ENCODE peak calls at places on chromosomes 2 and 18, in nine cellular contexts. One of them, this sample, is unnamed.

GRCh38 chr2:4020649-4021048 is 317.3 kb downstream of the DCDC2C start:
- DNase-seq in heart left ventricle: no peak
- DNase-seq in breast epithelium: no peak
- DNase-seq in prostate gland: no peak
- DNase-seq in suprapubic skin: no peak
- DNase-seq in adrenal gland: no peak
- DNase-seq in endothelial cell of umbilical vein: no peak
- DNase-seq in HCT116: no peak
- DNase-seq in IMR-90: no peak
- DNase-seq in this sample: no peak

GRCh38 chr2:189199797-189200196 is 20.2 kb upstream of the COL5A2 start:
- DNase-seq in heart left ventricle: no peak
- DNase-seq in breast epithelium: no peak
- DNase-seq in prostate gland: no peak
- DNase-seq in suprapubic skin: no peak
- DNase-seq in adrenal gland: no peak
- DNase-seq in endothelial cell of umbilical vein: no peak
- DNase-seq in HCT116: no peak
- DNase-seq in IMR-90: no peak
- DNase-seq in this sample: no peak

GRCh38 chr18:48942554-48943261 is 8.1 kb downstream of the SMAD7 start:
- DNase-seq in heart left ventricle: no peak
- DNase-seq in breast epithelium: no peak
- DNase-seq in prostate gland: no peak
- DNase-seq in suprapubic skin: peak
- DNase-seq in adrenal gland: peak
- DNase-seq in endothelial cell of umbilical vein: peak
- DNase-seq in HCT116: peak
- DNase-seq in IMR-90: peak
- DNase-seq in this sample: peak

GRCh38 chr2:8575011-8575750 is 106.7 kb upstream of the ID2 start:
- DNase-seq in heart left ventricle: no peak
- DNase-seq in breast epithelium: no peak
- DNase-seq in prostate gland: no peak
- DNase-seq in suprapubic skin: peak
- DNase-seq in adrenal gland: peak
- DNase-seq in endothelial cell of umbilical vein: no peak
- DNase-seq in HCT116: no peak
- DNase-seq in IMR-90: peak
- DNase-seq in this sample: no peak

GRCh38 chr2:137910641-137911040 is 53.6 kb upstream of the HNMT start:
- DNase-seq in heart left ventricle: no peak
- DNase-seq in breast epithelium: no peak
- DNase-seq in prostate gland: no peak
- DNase-seq in suprapubic skin: no peak
- DNase-seq in adrenal gland: no peak
- DNase-seq in endothelial cell of umbilical vein: peak
- DNase-seq in HCT116: peak
- DNase-seq in IMR-90: peak
- DNase-seq in this sample: no peak

GRCh38 chr2:108612514-108613183 is 78.4 kb downstream of the LIMS1 start:
- DNase-seq in heart left ventricle: no peak
- DNase-seq in breast epithelium: no peak
- DNase-seq in prostate gland: no peak
- DNase-seq in suprapubic skin: no peak
- DNase-seq in adrenal gland: no peak
- DNase-seq in endothelial cell of umbilical vein: no peak
- DNase-seq in HCT116: no peak
- DNase-seq in IMR-90: no peak
- DNase-seq in this sample: no peak

GRCh38 chr18:14978962-14979535 is 231.1 kb downstream of the ANKRD30B start:
- DNase-seq in heart left ventricle: no peak
- DNase-seq in breast epithelium: no peak
- DNase-seq in prostate gland: no peak
- DNase-seq in suprapubic skin: no peak
- DNase-seq in adrenal gland: no peak
- DNase-seq in endothelial cell of umbilical vein: peak
- DNase-seq in HCT116: no peak
- DNase-seq in IMR-90: no peak
- DNase-seq in this sample: peak

GRCh38 chr2:28362991-28363521 is 29.6 kb upstream of the FOSL2 start:
- DNase-seq in heart left ventricle: no peak
- DNase-seq in breast epithelium: no peak
- DNase-seq in prostate gland: no peak
- DNase-seq in suprapubic skin: no peak
- DNase-seq in adrenal gland: no peak
- DNase-seq in endothelial cell of umbilical vein: no peak
- DNase-seq in HCT116: no peak
- DNase-seq in IMR-90: no peak
- DNase-seq in this sample: no peak

GRCh38 chr2:10185046-10185445 is 62.5 kb downstream of the RRM2 start:
- DNase-seq in heart left ventricle: no peak
- DNase-seq in breast epithelium: no peak
- DNase-seq in prostate gland: no peak
- DNase-seq in suprapubic skin: no peak
- DNase-seq in adrenal gland: no peak
- DNase-seq in endothelial cell of umbilical vein: peak
- DNase-seq in HCT116: no peak
- DNase-seq in IMR-90: no peak
- DNase-seq in this sample: no peak

GRCh38 chr2:98674233-98674964 is 56.5 kb downstream of the MGAT4A start:
- DNase-seq in heart left ventricle: no peak
- DNase-seq in breast epithelium: no peak
- DNase-seq in prostate gland: no peak
- DNase-seq in suprapubic skin: no peak
- DNase-seq in adrenal gland: no peak
- DNase-seq in endothelial cell of umbilical vein: no peak
- DNase-seq in HCT116: no peak
- DNase-seq in IMR-90: no peak
- DNase-seq in this sample: no peak

GRCh38 chr2:11831415-11831814 is 85.0 kb downstream of the LPIN1 start:
- DNase-seq in heart left ventricle: no peak
- DNase-seq in breast epithelium: no peak
- DNase-seq in prostate gland: no peak
- DNase-seq in suprapubic skin: no peak
- DNase-seq in adrenal gland: no peak
- DNase-seq in endothelial cell of umbilical vein: no peak
- DNase-seq in HCT116: no peak
- DNase-seq in IMR-90: no peak
- DNase-seq in this sample: no peak

GRCh38 chr2:165793161-165793778 is 777 bp downstream of the GALNT3 start:
- DNase-seq in heart left ventricle: no peak
- DNase-seq in breast epithelium: peak
- DNase-seq in prostate gland: peak
- DNase-seq in suprapubic skin: peak
- DNase-seq in adrenal gland: no peak
- DNase-seq in endothelial cell of umbilical vein: no peak
- DNase-seq in HCT116: peak
- DNase-seq in IMR-90: no peak
- DNase-seq in this sample: no peak

GRCh38 chr2:165791811-165792454 is 2.1 kb downstream of the GALNT3 start:
- DNase-seq in heart left ventricle: no peak
- DNase-seq in breast epithelium: no peak
- DNase-seq in prostate gland: no peak
- DNase-seq in suprapubic skin: no peak
- DNase-seq in adrenal gland: no peak
- DNase-seq in endothelial cell of umbilical vein: no peak
- DNase-seq in HCT116: no peak
- DNase-seq in IMR-90: peak
- DNase-seq in this sample: no peak

GRCh38 chr2:165795011-165795410 is 964 bp upstream of the GALNT3 start:
- DNase-seq in heart left ventricle: no peak
- DNase-seq in breast epithelium: no peak
- DNase-seq in prostate gland: no peak
- DNase-seq in suprapubic skin: no peak
- DNase-seq in adrenal gland: no peak
- DNase-seq in endothelial cell of umbilical vein: no peak
- DNase-seq in HCT116: no peak
- DNase-seq in IMR-90: peak
- DNase-seq in this sample: no peak

GRCh38 chr2:165794520-165794882 is 454 bp upstream of the GALNT3 start:
- DNase-seq in heart left ventricle: peak
- DNase-seq in breast epithelium: peak
- DNase-seq in prostate gland: peak
- DNase-seq in suprapubic skin: no peak
- DNase-seq in adrenal gland: no peak
- DNase-seq in endothelial cell of umbilical vein: no peak
- DNase-seq in HCT116: peak
- DNase-seq in IMR-90: peak
- DNase-seq in this sample: no peak

GRCh38 chr2:165793779-165794519 is at the start of gene GALNT3:
- DNase-seq in heart left ventricle: peak
- DNase-seq in breast epithelium: peak
- DNase-seq in prostate gland: peak
- DNase-seq in suprapubic skin: peak
- DNase-seq in adrenal gland: no peak
- DNase-seq in endothelial cell of umbilical vein: no peak
- DNase-seq in HCT116: peak
- DNase-seq in IMR-90: no peak
- DNase-seq in this sample: no peak
- TF ChIP-seq POLR2A in heart left ventricle: no peak
- TF ChIP-seq POLR2A in breast epithelium: no peak
- TF ChIP-seq POLR2A in prostate gland: peak
- TF ChIP-seq POLR2A in suprapubic skin: peak
- TF ChIP-seq POLR2A in adrenal gland: no peak
- TF ChIP-seq POLR2A in endothelial cell of umbilical vein: no peak
- TF ChIP-seq POLR2A in HCT116: no peak
- TF ChIP-seq POLR2A in IMR-90: no peak
- TF ChIP-seq POLR2A in this sample: no peak

GRCh38 chr18:9803698-9804516 is 81.9 kb upstream of the TXNDC2 start:
- DNase-seq in heart left ventricle: peak
- DNase-seq in breast epithelium: no peak
- DNase-seq in prostate gland: peak
- DNase-seq in suprapubic skin: no peak
- DNase-seq in adrenal gland: peak
- DNase-seq in endothelial cell of umbilical vein: peak
- DNase-seq in HCT116: no peak
- DNase-seq in IMR-90: no peak
- DNase-seq in this sample: no peak
- TF ChIP-seq POLR2A in heart left ventricle: no peak
- TF ChIP-seq POLR2A in breast epithelium: no peak
- TF ChIP-seq POLR2A in prostate gland: no peak
- TF ChIP-seq POLR2A in suprapubic skin: no peak
- TF ChIP-seq POLR2A in adrenal gland: no peak
- TF ChIP-seq POLR2A in endothelial cell of umbilical vein: no peak
- TF ChIP-seq POLR2A in HCT116: no peak
- TF ChIP-seq POLR2A in IMR-90: no peak
- TF ChIP-seq POLR2A in this sample: no peak

GRCh38 chr2:100757621-100758394 is 62.1 kb upstream of the NPAS2 start:
- DNase-seq in heart left ventricle: no peak
- DNase-seq in breast epithelium: no peak
- DNase-seq in prostate gland: no peak
- DNase-seq in suprapubic skin: no peak
- DNase-seq in adrenal gland: peak
- DNase-seq in endothelial cell of umbilical vein: peak
- DNase-seq in HCT116: no peak
- DNase-seq in IMR-90: peak
- DNase-seq in this sample: no peak

GRCh38 chr2:100755441-100755840 is 64.5 kb upstream of the NPAS2 start:
- DNase-seq in heart left ventricle: no peak
- DNase-seq in breast epithelium: no peak
- DNase-seq in prostate gland: no peak
- DNase-seq in suprapubic skin: no peak
- DNase-seq in adrenal gland: no peak
- DNase-seq in endothelial cell of umbilical vein: no peak
- DNase-seq in HCT116: no peak
- DNase-seq in IMR-90: peak
- DNase-seq in this sample: no peak

GRCh38 chr2:100754951-100755350 is 65.0 kb upstream of the NPAS2 start:
- DNase-seq in heart left ventricle: no peak
- DNase-seq in breast epithelium: no peak
- DNase-seq in prostate gland: no peak
- DNase-seq in suprapubic skin: no peak
- DNase-seq in adrenal gland: no peak
- DNase-seq in endothelial cell of umbilical vein: no peak
- DNase-seq in HCT116: no peak
- DNase-seq in IMR-90: no peak
- DNase-seq in this sample: no peak

GRCh38 chr2:100759901-100760300 is 60.0 kb upstream of the NPAS2 start:
- DNase-seq in heart left ventricle: no peak
- DNase-seq in breast epithelium: no peak
- DNase-seq in prostate gland: no peak
- DNase-seq in suprapubic skin: no peak
- DNase-seq in adrenal gland: no peak
- DNase-seq in endothelial cell of umbilical vein: no peak
- DNase-seq in HCT116: no peak
- DNase-seq in IMR-90: no peak
- DNase-seq in this sample: no peak

GRCh38 chr2:100756704-100757103 is 63.2 kb upstream of the NPAS2 start:
- DNase-seq in heart left ventricle: no peak
- DNase-seq in breast epithelium: no peak
- DNase-seq in prostate gland: no peak
- DNase-seq in suprapubic skin: no peak
- DNase-seq in adrenal gland: no peak
- DNase-seq in endothelial cell of umbilical vein: peak
- DNase-seq in HCT116: no peak
- DNase-seq in IMR-90: peak
- DNase-seq in this sample: no peak
- TF ChIP-seq POLR2A in heart left ventricle: no peak
- TF ChIP-seq POLR2A in breast epithelium: no peak
- TF ChIP-seq POLR2A in prostate gland: no peak
- TF ChIP-seq POLR2A in suprapubic skin: no peak
- TF ChIP-seq POLR2A in adrenal gland: no peak
- TF ChIP-seq POLR2A in endothelial cell of umbilical vein: no peak
- TF ChIP-seq POLR2A in HCT116: no peak
- TF ChIP-seq POLR2A in IMR-90: no peak
- TF ChIP-seq POLR2A in this sample: no peak

GRCh38 chr2:238287702-238288649 is at the start of gene PER2:
- DNase-seq in heart left ventricle: peak
- DNase-seq in breast epithelium: peak
- DNase-seq in prostate gland: peak
- DNase-seq in suprapubic skin: peak
- DNase-seq in adrenal gland: peak
- DNase-seq in endothelial cell of umbilical vein: peak
- DNase-seq in HCT116: peak
- DNase-seq in IMR-90: peak
- DNase-seq in this sample: peak
- TF ChIP-seq POLR2A in heart left ventricle: no peak
- TF ChIP-seq POLR2A in breast epithelium: no peak
- TF ChIP-seq POLR2A in prostate gland: peak
- TF ChIP-seq POLR2A in suprapubic skin: peak
- TF ChIP-seq POLR2A in adrenal gland: no peak
- TF ChIP-seq POLR2A in endothelial cell of umbilical vein: no peak
- TF ChIP-seq POLR2A in HCT116: no peak
- TF ChIP-seq POLR2A in IMR-90: peak
- TF ChIP-seq POLR2A in this sample: no peak